ENCODE peak calls at places on chromosomes 11 and 22, in ten cellular contexts. D is activated T-cell treated with anti-CD3 and anti-CD28 coated beads, Interleukin-2, amount 50 U/mL, for 72 hours; W is activated CD4-positive, alpha-beta memory T cell treated with anti-CD3 and anti-CD28 coated beads, Interleukin-2, amount 10 ng/mL, durations not matched to agents 7 days and 5 days; X is fibroblast of lung; Z is activated CD8-positive, alpha-beta memory T cell treated with anti-CD3 and anti-CD28 coated beads, Interleukin-2, amount 50 U/mL, for 4 hours; A is M059J; Y is H7; J is AG10803; U is T-cell; V is small intestine. P is an unnamed sample.

GRCh38 chr11:113690619-113691569 is 15.2 kb downstream of the TMPRSS5 start:
- DNase-seq in V (peak), A (peak), Z (no peak), W (peak), J (peak), X (peak), D (peak), U (no peak), Y (peak), P (no peak)

GRCh38 chr11:74278721-74279148 is 32.7 kb downstream of the P4HA3 start:
- DNase-seq in W (no peak), X (peak), A (peak), D (no peak), V (no peak), Y (no peak), Z (no peak), J (peak), U (no peak), P (no peak)

GRCh38 chr11:108012139-108012725 is 3.5 kb downstream of the CUL5 start:
- DNase-seq in V (no peak), A (no peak), Y (no peak), X (no peak), U (no peak), W (no peak), D (no peak), Z (no peak), J (no peak), P (no peak)

GRCh38 chr11:92129811-92130210 is 94.8 kb upstream of the FAT3 start:
- DNase-seq in J (peak), Z (no peak), A (peak), V (no peak), D (no peak), X (no peak), W (no peak), Y (no peak), U (no peak), P (no peak)

GRCh38 chr11:58968251-58968711 is 29.0 kb downstream of the GLYATL1 start:
- DNase-seq in Y (peak), J (peak), D (no peak), U (no peak), A (peak), W (no peak), V (peak), Z (no peak), X (no peak), P (no peak)

GRCh38 chr11:92224394-92225205 is at the start of gene FAT3:
- DNase-seq in V (no peak), D (no peak), X (peak), Y (peak), Z (no peak), U (no peak), W (no peak), A (peak), J (peak), P (no peak)

GRCh38 chr11:14583252-14584105 is 60.1 kb upstream of the PDE3B start:
- DNase-seq in D (no peak), W (no peak), U (no peak), Z (no peak), V (peak), X (peak), A (no peak), J (peak), Y (no peak), P (no peak)

GRCh38 chr22:25488244-25489020 is 76.0 kb upstream of the GRK3 start:
- DNase-seq in U (no peak), J (peak), D (peak), Z (peak), W (no peak), V (peak), A (peak), X (peak), Y (no peak), P (no peak)

GRCh38 chr22:49930596-49931412 is 12.4 kb downstream of the CRELD2 start:
- DNase-seq in V (peak), U (peak), Z (peak), A (peak), X (peak), D (peak), J (peak), W (peak), Y (peak), P (no peak)

GRCh38 chr22:38531251-38531956 is 25.3 kb upstream of the DDX17 start:
- DNase-seq in D (no peak), U (no peak), J (no peak), Z (no peak), V (no peak), X (no peak), W (no peak), A (no peak), Y (no peak), P (no peak)

GRCh38 chr11:19730373-19730772 is 17.7 kb downstream of the NAV2 start:
- DNase-seq in X (no peak), A (no peak), W (no peak), J (peak), D (no peak), U (no peak), V (no peak), Y (no peak), Z (no peak), P (no peak)

GRCh38 chr11:62792193-62792575 is 378 bp upstream of the TMEM223 start:
- DNase-seq in A (peak), D (no peak), V (no peak), W (no peak), U (no peak), Y (peak), J (no peak), Z (no peak), X (no peak), P (no peak)

GRCh38 chr22:19478466-19479357 is at the start of gene UFD1:
- DNase-seq in V (peak), W (peak), D (peak), U (peak), A (peak), Y (peak), J (peak), Z (peak), X (peak), P (peak)

GRCh38 chr11:413120-414081 is 1.4 kb downstream of the SIGIRR start:
- DNase-seq in Y (no peak), J (no peak), A (peak), X (no peak), U (no peak), D (no peak), Z (no peak), V (peak), W (no peak), P (no peak)

GRCh38 chr22:44181033-44181911 is 547 bp downstream of the PARVG start:
- DNase-seq in A (peak), U (peak), V (peak), W (peak), J (no peak), X (no peak), Z (peak), Y (peak), D (peak), P (no peak)

GRCh38 chr11:7300281-7300680 is 48.6 kb downstream of the SYT9 start:
- DNase-seq in U (no peak), V (no peak), J (no peak), X (no peak), Y (no peak), D (no peak), A (peak), W (no peak), Z (no peak), P (no peak)

GRCh38 chr22:46649176-46650077 is 29.2 kb downstream of the GRAMD4 start:
- DNase-seq in D (no peak), Y (no peak), W (no peak), V (peak), U (no peak), Z (no peak), A (no peak), J (peak), X (peak), P (no peak)

GRCh38 chr11:125871391-125872137 is 15.9 kb upstream of the HYLS1 start:
- DNase-seq in U (peak), J (peak), Y (peak), D (peak), W (peak), A (peak), V (peak), Z (peak), X (peak), P (no peak)

GRCh38 chr11:64093233-64094039 is 57.7 kb downstream of the FLRT1 start:
- DNase-seq in A (no peak), U (no peak), Z (no peak), D (no peak), J (no peak), V (no peak), Y (no peak), W (no peak), X (no peak), P (no peak)

GRCh38 chr11:119478711-119479285 is 55.8 kb upstream of the THY1 start:
- DNase-seq in D (no peak), X (no peak), A (no peak), U (no peak), W (peak), Z (no peak), V (no peak), J (no peak), Y (peak), P (no peak)

GRCh38 chr22:46687045-46687444 is 51.0 kb downstream of the CERK start:
- DNase-seq in A (no peak), U (no peak), V (no peak), W (no peak), X (no peak), J (no peak), Z (no peak), D (no peak), Y (no peak), P (no peak)

GRCh38 chr22:30088468-30088867 is 8.2 kb downstream of the HORMAD2 start:
- DNase-seq in A (no peak), W (no peak), V (no peak), X (no peak), D (no peak), U (no peak), J (no peak), Y (no peak), Z (no peak), P (no peak)

GRCh38 chr11:64056213-64056785 is 20.6 kb downstream of the FLRT1 start:
- DNase-seq in V (no peak), Z (no peak), U (no peak), Y (no peak), X (no peak), A (no peak), J (no peak), D (no peak), W (no peak), P (no peak)

GRCh38 chr22:43867839-43868652 is 5.7 kb upstream of the SULT4A1 start:
- DNase-seq in V (peak), A (peak), D (peak), Z (no peak), J (peak), Y (peak), X (peak), U (no peak), W (peak), P (no peak)

GRCh38 chr11:35615911-35616900 is 2.1 kb upstream of the FJX1 start:
- DNase-seq in U (no peak), D (peak), W (no peak), A (peak), X (peak), V (peak), Z (no peak), Y (peak), J (peak), P (no peak)

GRCh38 chr22:38674888-38675287 is 6.9 kb upstream of the TOMM22 start:
- DNase-seq in X (no peak), W (no peak), U (no peak), J (no peak), Y (no peak), D (no peak), V (no peak), Z (no peak), A (peak), P (no peak)

GRCh38 chr11:81987829-81988472 is 745.7 kb downstream of the FAM181B start:
- DNase-seq in U (no peak), A (peak), D (no peak), W (no peak), V (no peak), Z (no peak), J (peak), Y (no peak), X (peak), P (no peak)

GRCh38 chr11:33045551-33046255 is 6.3 kb downstream of the TCP11L1 start:
- DNase-seq in X (no peak), J (peak), Y (no peak), D (no peak), U (no peak), W (no peak), Z (no peak), V (peak), A (peak), P (no peak)

GRCh38 chr22:35150163-35151107 is 84.5 kb downstream of the ISX start:
- DNase-seq in W (peak), X (peak), Y (peak), V (peak), J (peak), A (peak), U (peak), D (peak), Z (peak), P (peak)

GRCh38 chr11:42951266-42951665 is 360.5 kb upstream of the API5 start:
- DNase-seq in Y (no peak), J (no peak), W (no peak), X (no peak), U (no peak), D (no peak), V (no peak), Z (no peak), A (peak), P (no peak)

GRCh38 chr11:96388891-96389603 is 665 bp downstream of the CCDC82 start:
- DNase-seq in D (no peak), Y (peak), Z (no peak), U (no peak), W (no peak), J (peak), V (no peak), A (peak), X (no peak), P (no peak)

GRCh38 chr11:37812281-37812880 is 1214.3 kb upstream of the RAG2 start:
- DNase-seq in Y (peak), A (no peak), D (no peak), Z (no peak), J (no peak), X (no peak), U (no peak), W (no peak), V (no peak), P (no peak)

GRCh38 chr11:105456950-105457349 is 152.9 kb upstream of the GRIA4 start:
- DNase-seq in Y (peak), X (no peak), U (no peak), A (no peak), W (no peak), J (no peak), Z (no peak), D (no peak), V (no peak), P (no peak)

GRCh38 chr11:7574491-7575129 is 60.8 kb downstream of the PPFIBP2 start:
- DNase-seq in Y (peak), J (no peak), A (no peak), U (no peak), V (no peak), Z (no peak), D (no peak), X (no peak), W (no peak), P (no peak)

GRCh38 chr22:36073476-36073875 is 44.9 kb upstream of the RBFOX2 start:
- DNase-seq in U (no peak), Y (no peak), Z (no peak), W (no peak), D (no peak), V (no peak), A (peak), X (peak), J (peak), P (no peak)

GRCh38 chr11:115716577-115717214 is 212.5 kb upstream of the CADM1 start:
- DNase-seq in Z (no peak), W (no peak), X (peak), Y (peak), U (no peak), A (no peak), V (no peak), J (no peak), D (no peak), P (no peak)

GRCh38 chr11:7606496-7606895 is 66.8 kb downstream of the CYB5R2 start:
- DNase-seq in X (no peak), W (no peak), Y (no peak), V (peak), Z (no peak), D (no peak), U (no peak), A (peak), J (peak), P (no peak)

P was measured in suprapubic skin.